ENCODE peak calls at places on chromosomes 11 and 22, in five cellular contexts. K, W, S, E and T are unnamed samples.

GRCh38 chr22:49253656-49254055 is 574.0 kb downstream of the BRD1 start:
- DNase-seq in K (no peak), W (no peak), S (no peak), E (no peak), T (no peak)

GRCh38 chr11:119901657-119902577 is 172.9 kb upstream of the NECTIN1 start:
- DNase-seq in K (no peak), W (no peak), S (no peak), E (no peak), T (peak; percentile 4)

GRCh38 chr11:61961570-61962212 is 5.7 kb downstream of the FTH1 start:
- DNase-seq in K (no peak), W (peak; percentile 21), S (no peak), E (no peak), T (peak; percentile 26)

GRCh38 chr22:49904040-49904369 is 14.2 kb downstream of the ALG12 start:
- DNase-seq in K (no peak), W (no peak), S (no peak), E (no peak), T (no peak)

GRCh38 chr11:133713844-133714243 is 131.5 kb downstream of the SPATA19 start:
- DNase-seq in K (no peak), W (no peak), S (no peak), E (no peak), T (no peak)

GRCh38 chr11:6201486-6201885 is 2.5 kb downstream of the OR52W1 start:
- DNase-seq in K (no peak), W (no peak), S (no peak), E (no peak), T (peak; percentile 60)

GRCh38 chr11:2551131-2551530 is 106.3 kb downstream of the KCNQ1 start:
- DNase-seq in K (no peak), W (no peak), S (no peak), E (no peak), T (no peak)

GRCh38 chr11:8036002-8036802 is 44.8 kb upstream of the TUB start:
- DNase-seq in K (no peak), W (no peak), S (no peak), E (no peak), T (no peak)

GRCh38 chr22:20239951-20240773 is 28.0 kb downstream of the RTN4R start:
- DNase-seq in K (no peak), W (no peak), S (no peak), E (no peak), T (no peak)

GRCh38 chr11:12118940-12119339 is 8.6 kb downstream of the MICAL2 start:
- DNase-seq in K (no peak), W (no peak), S (no peak), E (no peak), T (no peak)

GRCh38 chr22:48070760-48071159 is 1308.3 kb downstream of the TBC1D22A start:
- DNase-seq in K (no peak), W (no peak), S (no peak), E (no peak), T (no peak)

GRCh38 chr22:40498454-40499186 is 128.2 kb downstream of the SGSM3 start:
- DNase-seq in K (no peak), W (peak; percentile 38), S (peak; percentile 57), E (no peak), T (peak; percentile 97)

GRCh38 chr11:2802389-2803185 is 83.0 kb downstream of the CDKN1C start:
- DNase-seq in K (no peak), W (no peak), S (no peak), E (no peak), T (no peak)

GRCh38 chr22:21961886-21962654 is 9.4 kb upstream of the PPM1F start:
- DNase-seq in K (no peak), W (no peak), S (no peak), E (no peak), T (no peak)

GRCh38 chr11:121210445-121210970 is 82.1 kb upstream of the SC5D start:
- DNase-seq in K (no peak), W (no peak), S (no peak), E (no peak), T (peak; percentile 36)

GRCh38 chr22:47292546-47293320 is 530.3 kb downstream of the TBC1D22A start:
- DNase-seq in K (no peak), W (no peak), S (no peak), E (no peak), T (no peak)

GRCh38 chr11:62980133-62980760 is 4.5 kb downstream of the SLC22A6 start:
- DNase-seq in K (no peak), W (no peak), S (no peak), E (no peak), T (peak; percentile 11)